ENCODE peak calls at places on chromosomes 3 and 15, in six cellular contexts. M is WTC11, D is HepG2, H is K562, W is H1, A is endothelial cell of umbilical vein. B is an unnamed sample.
A peak's percentile ranks its signal among the peaks of the same experiment; 100 is the strongest.

GRCh38 chr15:64943512-64944225 is 32.0 kb downstream of the ANKDD1A start:
- DNase-seq in M (no peak), D (no peak), H (no peak), W (no peak), A (no peak), B (no peak)

GRCh38 chr3:127467386-127467785 is 123.1 kb downstream of the TPRA1 start:
- DNase-seq in M (peak; percentile 66), D (no peak), H (no peak), W (no peak), A (no peak), B (no peak)

GRCh38 chr3:43373588-43373935 is 87.2 kb downstream of the SNRK start:
- DNase-seq in M (no peak), D (no peak), H (no peak), W (no peak), A (no peak), B (no peak)

GRCh38 chr3:9913601-9914000 is 3.3 kb upstream of the IL17RC start:
- DNase-seq in M (no peak), D (no peak), H (no peak), W (no peak), A (no peak), B (no peak)

GRCh38 chr3:57141719-57142118 is 23.4 kb downstream of the IL17RD start:
- DNase-seq in M (no peak), D (no peak), H (no peak), W (no peak), A (no peak), B (no peak)

GRCh38 chr15:63945005-63945788 is 101.1 kb downstream of the DAPK2 start:
- DNase-seq in M (peak; percentile 82), D (peak; percentile 48), H (peak; percentile 84), W (no peak), A (peak; percentile 54), B (peak; percentile 90)

GRCh38 chr15:98954411-98954810 is 53.2 kb downstream of the PGPEP1L start:
- DNase-seq in M (no peak), D (no peak), H (no peak), W (no peak), A (no peak), B (no peak)

GRCh38 chr15:79086814-79087213 is 3.8 kb downstream of the RASGRF1 start:
- DNase-seq in M (no peak), D (no peak), H (no peak), W (no peak), A (no peak), B (no peak)

GRCh38 chr3:197019021-197019420 is 10.6 kb downstream of the MELTF start:
- DNase-seq in M (no peak), D (peak; percentile 46), H (no peak), W (no peak), A (no peak), B (no peak)

GRCh38 chr3:193944161-193944884 is 191.6 kb upstream of the HES1 start:
- DNase-seq in M (no peak), D (no peak), H (no peak), W (no peak), A (no peak), B (no peak)

GRCh38 chr15:66964111-66964738 is 101.2 kb upstream of the SMAD3 start:
- DNase-seq in M (no peak), D (no peak), H (no peak), W (no peak), A (no peak), B (no peak)

GRCh38 chr3:125647318-125648014 is 52.2 kb upstream of the OSBPL11 start:
- DNase-seq in M (no peak), D (no peak), H (no peak), W (peak; percentile 23), A (no peak), B (no peak)

GRCh38 chr3:135887220-135887619 is 78.3 kb upstream of the PPP2R3A start:
- DNase-seq in M (no peak), D (no peak), H (no peak), W (no peak), A (no peak), B (no peak)

GRCh38 chr3:25663324-25664065 is 1.2 kb downstream of the TOP2B start:
- DNase-seq in M (no peak), D (peak; percentile 56), H (peak; percentile 44), W (no peak), A (peak; percentile 58), B (peak; percentile 22)

GRCh38 chr3:100023150-100023549 is 91.2 kb downstream of the FILIP1L start:
- DNase-seq in M (no peak), D (peak; percentile 93), H (no peak), W (no peak), A (no peak), B (no peak)

GRCh38 chr3:14524920-14525660 is 15.1 kb downstream of the GRIP2 start:
- DNase-seq in M (no peak), D (no peak), H (no peak), W (no peak), A (no peak), B (no peak)

GRCh38 chr3:72077473-72078259 is 292.7 kb upstream of the PROK2 start:
- DNase-seq in M (no peak), D (no peak), H (no peak), W (no peak), A (no peak), B (no peak)

GRCh38 chr3:135224963-135225362 is 429.9 kb downstream of the EPHB1 start:
- DNase-seq in M (no peak), D (no peak), H (no peak), W (no peak), A (no peak), B (no peak)

GRCh38 chr3:28989646-28990089 is 291.2 kb upstream of the RBMS3 start:
- DNase-seq in M (no peak), D (no peak), H (no peak), W (no peak), A (peak; percentile 72), B (no peak)

GRCh38 chr3:175941352-175941751 is 1082.2 kb downstream of the NAALADL2 start:
- DNase-seq in M (peak; percentile 62), D (no peak), H (peak; percentile 8), W (no peak), A (peak; percentile 11), B (no peak)

GRCh38 chr15:44695274-44695673 is 15.8 kb downstream of the PATL2 start:
- DNase-seq in M (no peak), D (no peak), H (no peak), W (no peak), A (no peak), B (no peak)

GRCh38 chr3:42300013-42300412 is 34.0 kb upstream of the CCK start:
- DNase-seq in M (peak; percentile 57), D (peak; percentile 10), H (no peak), W (no peak), A (peak; percentile 38), B (no peak)

GRCh38 chr15:96329403-96329981 is 1.0 kb upstream of the NR2F2 start:
- DNase-seq in M (no peak), D (no peak), H (no peak), W (no peak), A (peak; percentile 82), B (no peak)

DNA sequence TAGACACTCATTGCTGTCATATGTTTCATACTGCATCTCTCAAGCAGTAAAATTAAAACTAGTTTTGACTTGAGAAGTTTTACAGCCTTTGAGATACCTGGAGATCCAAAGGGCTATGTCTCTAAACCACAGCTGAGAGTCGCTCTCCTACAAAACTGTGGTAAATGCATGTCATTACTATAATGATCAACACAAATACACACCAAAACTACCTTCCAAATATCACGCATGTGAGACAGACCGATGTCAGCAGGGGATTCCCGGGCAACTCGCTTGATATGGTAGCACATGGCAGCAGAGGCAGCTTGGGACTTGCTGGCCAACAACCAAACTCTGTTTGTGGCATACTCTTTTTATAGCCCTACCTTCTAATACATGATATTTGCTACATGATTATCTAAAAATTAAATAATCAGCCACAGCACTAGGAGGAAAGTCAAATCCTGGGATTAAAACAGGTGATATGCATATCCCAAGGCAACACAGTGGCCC is 56.3 kb downstream of the PDZRN3 start:
- DNase-seq in M (no peak), D (no peak), H (no peak), W (no peak), A (no peak), B (no peak)
- TF ChIP-seq JUN in M (no peak), D (no peak), H (no peak), W (no peak), A (no peak), B (no peak)

GRCh38 chr15:70422342-70422741 is 324.6 kb upstream of the TLE3 start:
- DNase-seq in M (no peak), D (no peak), H (no peak), W (no peak), A (no peak), B (no peak)
- TF ChIP-seq JUN in M (no peak), D (no peak), H (no peak), W (no peak), A (no peak), B (no peak)

DNA sequence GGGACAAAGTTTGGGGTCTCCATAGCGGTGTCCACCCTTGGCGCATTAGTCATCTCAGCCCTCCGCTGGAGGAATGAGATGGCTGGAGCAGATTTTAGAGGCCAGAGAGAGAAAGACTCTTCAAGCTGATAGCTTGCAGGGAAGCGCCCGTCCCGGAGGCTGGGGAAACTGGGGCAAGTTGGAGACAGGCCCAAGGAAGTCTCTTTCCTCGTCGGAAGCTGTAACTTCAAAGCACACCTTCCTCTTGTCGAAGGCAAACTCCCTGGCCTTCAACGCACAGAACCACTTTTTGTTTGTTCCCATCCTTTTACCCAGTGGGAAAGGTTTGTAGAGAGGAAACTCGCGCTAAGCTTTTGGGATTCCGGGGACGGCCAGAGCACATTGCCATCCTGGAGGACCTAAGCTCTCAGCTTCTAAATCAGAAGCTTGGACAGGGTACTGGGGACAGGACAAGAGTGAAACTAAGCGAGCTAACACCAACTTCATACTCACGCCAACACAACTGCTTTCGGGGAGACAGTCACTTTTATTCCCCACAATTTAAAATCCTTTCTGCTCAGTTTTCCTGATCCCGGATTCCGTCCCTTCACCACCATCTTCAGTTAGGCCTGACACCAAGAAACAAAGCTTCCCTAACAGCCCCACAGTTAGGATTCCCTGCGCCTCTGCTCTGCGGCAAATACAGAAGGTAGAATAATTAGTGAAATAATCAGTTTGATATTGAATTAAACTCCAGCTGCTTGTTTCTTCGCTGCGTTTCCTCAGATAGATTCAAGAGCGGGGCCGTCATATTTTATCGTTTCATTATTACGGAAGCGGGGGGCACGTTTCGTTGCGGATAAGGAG is 1.1 kb upstream of the EOMES start:
- DNase-seq in M (no peak), D (no peak), H (no peak), W (no peak), A (peak; percentile 24), B (no peak)
- TF ChIP-seq JUN in M (no peak), D (no peak), H (no peak), W (no peak), A (no peak), B (no peak)

DNA sequence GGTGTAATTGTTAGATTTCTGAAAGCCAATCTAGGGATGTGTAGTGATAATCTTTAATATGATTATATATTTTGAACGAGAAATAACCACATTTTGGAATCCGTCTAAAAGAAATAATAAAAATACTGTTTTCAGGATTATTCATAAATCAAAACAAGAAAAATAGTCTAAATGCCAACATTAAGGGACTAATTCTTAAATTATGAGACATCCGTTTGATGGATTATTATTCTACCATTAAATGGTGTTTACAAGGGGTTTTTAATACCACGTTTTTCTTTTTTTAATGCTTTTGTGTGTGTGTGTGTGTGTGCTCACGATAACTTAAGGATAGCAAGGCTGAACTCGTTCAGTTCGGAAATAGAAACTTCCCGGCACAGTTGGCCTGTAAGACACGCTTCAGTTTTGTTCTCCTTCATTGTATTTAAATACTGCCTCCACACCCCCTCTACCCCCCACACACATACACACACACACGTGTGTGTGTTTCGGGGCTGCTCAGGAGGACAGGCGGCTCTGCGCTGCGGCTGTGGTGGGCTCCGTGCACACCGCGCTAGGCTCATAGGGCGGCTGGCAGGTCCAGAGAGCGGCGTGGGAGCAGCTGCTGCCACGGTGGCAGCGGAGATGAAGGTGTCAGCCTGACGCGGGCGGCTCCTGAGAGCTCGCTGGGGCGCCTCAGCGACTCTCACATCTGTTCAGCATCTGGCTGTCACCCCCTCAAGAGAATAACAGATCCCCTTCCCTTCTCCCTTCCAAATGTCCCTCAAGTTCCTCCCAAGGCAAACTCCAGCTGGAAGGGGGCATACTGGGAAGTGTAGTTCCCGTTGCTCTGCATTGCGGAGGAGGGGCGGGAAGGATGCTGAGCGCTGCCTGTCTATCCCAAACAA is 23.0 kb upstream of the ANP32A start:
- DNase-seq in M (peak; percentile 65), D (no peak), H (no peak), W (no peak), A (peak; percentile 50), B (no peak)
- TF ChIP-seq JUN in M (no peak), D (no peak), H (no peak), W (no peak), A (no peak), B (no peak)